ENCODE peak calls at places on chromosomes 11 and 22, in ten cellular contexts. M is HT-29; X is cardiac muscle cell; O is iris pigment epithelial cell; C is T-helper 9 cell; G is AG08395; D is central memory CD4-positive, alpha-beta T cell; P is MV-4-11; W is NAMALWA; U is lower lobe of right lung. H is an unnamed sample.

GRCh38 chr11:26974068-26974790 is 19.7 kb upstream of the FIBIN start:
- DNase-seq in M (no peak), X (peak), O (peak), C (no peak), G (peak), D (no peak), P (no peak), W (no peak), U (no peak), H (no peak)

GRCh38 chr11:119051440-119052162 is 5.4 kb downstream of the HYOU1 start:
- DNase-seq in M (no peak), X (no peak), O (no peak), C (no peak), G (no peak), D (no peak), P (no peak), W (no peak), U (no peak), H (no peak)

GRCh38 chr22:46793497-46793896 is 31.0 kb downstream of the TBC1D22A start:
- DNase-seq in M (no peak), X (no peak), O (no peak), C (no peak), G (no peak), D (no peak), P (no peak), W (no peak), U (no peak), H (no peak)

GRCh38 chr11:130024356-130024755 is 21.7 kb upstream of the PRDM10 start:
- DNase-seq in M (no peak), X (no peak), O (no peak), C (no peak), G (peak), D (no peak), P (no peak), W (no peak), U (no peak), H (no peak)

GRCh38 chr22:37273126-37273845 is 9.0 kb upstream of the CYTH4 start:
- DNase-seq in M (no peak), X (peak), O (peak), C (no peak), G (peak), D (no peak), P (peak), W (no peak), U (peak), H (no peak)

GRCh38 chr11:101612481-101612880 is 28.7 kb upstream of the TRPC6 start:
- DNase-seq in M (no peak), X (no peak), O (no peak), C (no peak), G (no peak), D (no peak), P (no peak), W (no peak), U (no peak), H (no peak)

GRCh38 chr22:35333220-35333619 is 33.5 kb downstream of the TOM1 start:
- DNase-seq in M (no peak), X (no peak), O (no peak), C (no peak), G (no peak), D (no peak), P (no peak), W (no peak), U (no peak), H (no peak)

GRCh38 chr11:9109858-9110731 is 18.7 kb upstream of the SCUBE2 start:
- DNase-seq in M (no peak), X (no peak), O (peak), C (no peak), G (no peak), D (no peak), P (no peak), W (no peak), U (no peak), H (no peak)

GRCh38 chr22:31726692-31727091 is 23.2 kb downstream of the PRR14L start:
- DNase-seq in M (no peak), X (no peak), O (no peak), C (no peak), G (no peak), D (no peak), P (no peak), W (no peak), U (no peak), H (no peak)

GRCh38 chr11:46446343-46446751 is 54.8 kb upstream of the CHRM4 start:
- DNase-seq in M (no peak), X (peak), O (peak), C (no peak), G (peak), D (no peak), P (no peak), W (no peak), U (no peak), H (no peak)

GRCh38 chr11:1924121-1924520 is 4.6 kb downstream of the TNNT3 start:
- DNase-seq in M (no peak), X (no peak), O (no peak), C (no peak), G (no peak), D (no peak), P (no peak), W (no peak), U (no peak), H (no peak)

GRCh38 chr11:126132319-126132718 is 69.7 kb upstream of the CDON start:
- DNase-seq in M (peak), X (no peak), O (peak), C (no peak), G (no peak), D (no peak), P (no peak), W (no peak), U (peak), H (no peak)

GRCh38 chr11:115153135-115153534 is 351.1 kb downstream of the CADM1 start:
- DNase-seq in M (no peak), X (no peak), O (peak), C (no peak), G (no peak), D (no peak), P (no peak), W (no peak), U (no peak), H (no peak)

GRCh38 chr22:29632672-29633071 is 29.2 kb downstream of the NF2 start:
- DNase-seq in M (no peak), X (no peak), O (no peak), C (no peak), G (no peak), D (no peak), P (no peak), W (no peak), U (no peak), H (no peak)

GRCh38 chr11:63602296-63602695 is 11.9 kb downstream of the PLAAT3 start:
- DNase-seq in M (no peak), X (peak), O (peak), C (no peak), G (no peak), D (no peak), P (no peak), W (no peak), U (no peak), H (no peak)

GRCh38 chr11:2665747-2666710 is 33.8 kb downstream of the KCNQ1OT1 start:
- DNase-seq in M (no peak), X (peak), O (no peak), C (no peak), G (no peak), D (no peak), P (no peak), W (no peak), U (no peak), H (no peak)

GRCh38 chr11:122850076-122850631 is 11.9 kb downstream of the CRTAM start:
- DNase-seq in M (no peak), X (peak), O (peak), C (no peak), G (peak), D (no peak), P (peak), W (no peak), U (no peak), H (no peak)

GRCh38 chr11:45158210-45158644 is 11.8 kb downstream of the PRDM11 start:
- DNase-seq in M (no peak), X (peak), O (peak), C (no peak), G (no peak), D (no peak), P (no peak), W (no peak), U (peak), H (no peak)

GRCh38 chr11:70506986-70507385 is 108.7 kb downstream of the CTTN start:
- DNase-seq in M (no peak), X (no peak), O (no peak), C (no peak), G (no peak), D (no peak), P (no peak), W (no peak), U (no peak), H (no peak)

GRCh38 chr11:110075087-110075821 is 17.9 kb upstream of the ZC3H12C start:
- DNase-seq in M (no peak), X (peak), O (no peak), C (no peak), G (no peak), D (no peak), P (no peak), W (no peak), U (no peak), H (no peak)

GRCh38 chr11:65884716-65885092 is 3.6 kb downstream of the FIBP start:
- DNase-seq in M (peak), X (peak), O (peak), C (peak), G (peak), D (peak), P (peak), W (peak), U (peak), H (peak)

GRCh38 chr22:42114721-42115120 is 15.9 kb downstream of the CYP2D6 start:
- DNase-seq in M (peak), X (peak), O (peak), C (no peak), G (peak), D (no peak), P (no peak), W (peak), U (no peak), H (no peak)

GRCh38 chr11:95924414-95924760 is 480 bp upstream of the MTMR2 start:
- DNase-seq in M (peak), X (peak), O (no peak), C (no peak), G (no peak), D (no peak), P (no peak), W (no peak), U (no peak), H (no peak)

GRCh38 chr11:74650498-74650897 is 58.1 kb downstream of the POLD3 start:
- DNase-seq in M (no peak), X (peak), O (peak), C (no peak), G (peak), D (no peak), P (no peak), W (no peak), U (no peak), H (no peak)

GRCh38 chr11:75338516-75339218 is 12.8 kb downstream of the ARRB1 start:
- DNase-seq in M (no peak), X (peak), O (peak), C (no peak), G (peak), D (no peak), P (peak), W (no peak), U (no peak), H (no peak)

GRCh38 chr22:21657361-21658118 is 8.3 kb upstream of the PPIL2 start:
- DNase-seq in M (peak), X (peak), O (peak), C (peak), G (peak), D (peak), P (peak), W (peak), U (peak), H (peak)

GRCh38 chr22:40922484-40923303 is 28.5 kb upstream of the RBX1 start:
- DNase-seq in M (peak), X (peak), O (peak), C (no peak), G (peak), D (peak), P (peak), W (peak), U (no peak), H (peak)

GRCh38 chr11:39374963-39375698 is 2084.3 kb downstream of the LRRC4C start:
- DNase-seq in M (peak), X (peak), O (peak), C (no peak), G (no peak), D (peak), P (no peak), W (peak), U (no peak), H (peak)

GRCh38 chr11:19459240-19459639 is 218.5 kb upstream of the E2F8 start:
- DNase-seq in M (no peak), X (no peak), O (no peak), C (no peak), G (no peak), D (no peak), P (no peak), W (no peak), U (no peak), H (no peak)

GRCh38 chr11:131886201-131886600 is 515.8 kb downstream of the NTM start:
- DNase-seq in M (no peak), X (peak), O (peak), C (no peak), G (no peak), D (no peak), P (no peak), W (no peak), U (no peak), H (no peak)